ENCODE peak calls at places on chromosomes 3 and 15, in four cellular contexts. D is SK-N-SH; K is OCI-LY7; T is CD8-positive, alpha-beta T cell. S is an unnamed sample.

GRCh38 chr15:85667491-85668424 is 127.0 kb downstream of the KLHL25 start:
- DNase-seq in D (no peak), K (no peak), T (peak; percentile 53), S (peak; percentile 32)

GRCh38 chr3:134356411-134357040 is 17.7 kb downstream of the AMOTL2 start:
- DNase-seq in D (no peak), K (no peak), T (no peak), S (no peak)

GRCh38 chr3:34858067-34858466 is 781.3 kb upstream of the ARPP21 start:
- DNase-seq in D (no peak), K (no peak), T (no peak), S (no peak)

GRCh38 chr3:14274999-14275961 is 96.7 kb downstream of the LSM3 start:
- DNase-seq in D (peak; percentile 43), K (peak; percentile 69), T (no peak), S (peak; percentile 60)

GRCh38 chr15:83208357-83208661 is 686 bp upstream of the HDGFL3 start:
- DNase-seq in D (no peak), K (no peak), T (no peak), S (peak; percentile 37)

GRCh38 chr3:43346990-43347749 is 60.8 kb downstream of the SNRK start:
- DNase-seq in D (no peak), K (no peak), T (peak; percentile 72), S (peak; percentile 88)

GRCh38 chr3:160106905-160107861 is 118.0 kb upstream of the C3orf80 start:
- DNase-seq in D (no peak), K (no peak), T (no peak), S (no peak)

GRCh38 chr15:96330064-96330449 is 443 bp upstream of the NR2F2 start:
- DNase-seq in D (no peak), K (no peak), T (no peak), S (peak; percentile 60)

GRCh38 chr3:156750191-156750873 is 75.8 kb upstream of the LEKR1 start:
- DNase-seq in D (no peak), K (no peak), T (no peak), S (no peak)

GRCh38 chr3:149702691-149703426 is 45.0 kb upstream of the WWTR1 start:
- DNase-seq in D (no peak), K (no peak), T (no peak), S (no peak)

GRCh38 chr3:65732060-65732933 is 306.4 kb downstream of the MAGI1 start:
- DNase-seq in D (peak; percentile 71), K (peak; percentile 49), T (no peak), S (peak; percentile 49)

GRCh38 chr3:4220050-4220449 is 83.1 kb upstream of the SETMAR start:
- DNase-seq in D (no peak), K (no peak), T (no peak), S (no peak)

GRCh38 chr3:131549340-131549739 is 46.6 kb upstream of the MRPL3 start:
- DNase-seq in D (no peak), K (no peak), T (no peak), S (peak; percentile 40)

GRCh38 chr15:86481720-86482119 is 402.0 kb downstream of the AGBL1 start:
- DNase-seq in D (no peak), K (no peak), T (no peak), S (no peak)

GRCh38 chr3:13279532-13279910 is 140.6 kb downstream of the NUP210 start:
- DNase-seq in D (no peak), K (no peak), T (no peak), S (no peak)

GRCh38 chr15:63076136-63077005 is 33.8 kb downstream of the TPM1 start:
- DNase-seq in D (no peak), K (no peak), T (no peak), S (no peak)

GRCh38 chr15:41836072-41836471 is 2.6 kb upstream of the PLA2G4B start:
- DNase-seq in D (no peak), K (no peak), T (no peak), S (no peak)

GRCh38 chr15:70523634-70524033 is 239.7 kb downstream of the UACA start:
- DNase-seq in D (no peak), K (no peak), T (peak; percentile 45), S (no peak)

GRCh38 chr3:113035387-113035982 is 44.7 kb downstream of the GTPBP8 start:
- DNase-seq in D (peak; percentile 69), K (peak; percentile 49), T (no peak), S (peak; percentile 46)

GRCh38 chr3:194387276-194387675 is 11.8 kb downstream of the GP5 start:
- DNase-seq in D (no peak), K (no peak), T (no peak), S (no peak)

GRCh38 chr15:63246691-63247464 is 30.5 kb upstream of the APH1B start:
- DNase-seq in D (no peak), K (no peak), T (no peak), S (no peak)

GRCh38 chr15:78206326-78207109 is 27.8 kb downstream of the ACSBG1 start:
- DNase-seq in D (no peak), K (no peak), T (peak; percentile 27), S (no peak)

GRCh38 chr15:94887406-94887805 is 656.0 kb downstream of the MCTP2 start:
- DNase-seq in D (no peak), K (no peak), T (no peak), S (no peak)

GRCh38 chr3:140143670-140144069 is 208.7 kb downstream of the CLSTN2 start:
- DNase-seq in D (no peak), K (no peak), T (no peak), S (no peak)

GRCh38 chr15:36332301-36332700 is 247.1 kb upstream of the CDIN1 start:
- DNase-seq in D (no peak), K (no peak), T (no peak), S (no peak)

GRCh38 chr3:196970547-196971093 is 2.0 kb upstream of the PIGZ start:
- DNase-seq in D (no peak), K (no peak), T (no peak), S (no peak)

GRCh38 chr3:55662683-55663082 is 175.6 kb upstream of the WNT5A start:
- DNase-seq in D (no peak), K (no peak), T (no peak), S (no peak)

GRCh38 chr3:122745365-122746021 is 48.1 kb downstream of the HSPBAP1 start:
- DNase-seq in D (no peak), K (no peak), T (no peak), S (no peak)

GRCh38 chr3:55494976-55495375 is 7.9 kb upstream of the WNT5A start:
- DNase-seq in D (no peak), K (no peak), T (no peak), S (no peak)

GRCh38 chr3:3157484-3157883 is 22.0 kb downstream of the CRBN start:
- DNase-seq in D (no peak), K (no peak), T (no peak), S (no peak)

GRCh38 chr3:39671600-39671999 is 137.8 kb upstream of the MYRIP start:
- DNase-seq in D (no peak), K (no peak), T (no peak), S (no peak)

GRCh38 chr3:13715961-13716360 is 163.9 kb downstream of the WNT7A start:
- DNase-seq in D (peak; percentile 3), K (no peak), T (no peak), S (no peak)

GRCh38 chr3:43855674-43856299 is 165.0 kb downstream of the ABHD5 start:
- DNase-seq in D (peak; percentile 58), K (peak; percentile 80), T (peak; percentile 50), S (peak; percentile 24)

GRCh38 chr3:111810909-111811308 is 48.2 kb upstream of the PHLDB2 start:
- DNase-seq in D (no peak), K (no peak), T (no peak), S (no peak)

GRCh38 chr15:70528270-70528706 is 235.1 kb downstream of the UACA start:
- DNase-seq in D (no peak), K (peak; percentile 83), T (peak; percentile 77), S (peak; percentile 93)

GRCh38 chr15:69602095-69602494 is 149.5 kb downstream of the RPLP1 start:
- DNase-seq in D (no peak), K (no peak), T (no peak), S (no peak)

GRCh38 chr15:74955017-74955416 is 1.6 kb downstream of the RPP25 start:
- DNase-seq in D (peak; percentile 31), K (no peak), T (no peak), S (no peak)
- H3K4me3 ChIP-seq in D (peak overlapping the region; percentile 54), K (peak overlapping the region; percentile 65), T (no peak overlapping the region), S (no peak overlapping the region)

DNA sequence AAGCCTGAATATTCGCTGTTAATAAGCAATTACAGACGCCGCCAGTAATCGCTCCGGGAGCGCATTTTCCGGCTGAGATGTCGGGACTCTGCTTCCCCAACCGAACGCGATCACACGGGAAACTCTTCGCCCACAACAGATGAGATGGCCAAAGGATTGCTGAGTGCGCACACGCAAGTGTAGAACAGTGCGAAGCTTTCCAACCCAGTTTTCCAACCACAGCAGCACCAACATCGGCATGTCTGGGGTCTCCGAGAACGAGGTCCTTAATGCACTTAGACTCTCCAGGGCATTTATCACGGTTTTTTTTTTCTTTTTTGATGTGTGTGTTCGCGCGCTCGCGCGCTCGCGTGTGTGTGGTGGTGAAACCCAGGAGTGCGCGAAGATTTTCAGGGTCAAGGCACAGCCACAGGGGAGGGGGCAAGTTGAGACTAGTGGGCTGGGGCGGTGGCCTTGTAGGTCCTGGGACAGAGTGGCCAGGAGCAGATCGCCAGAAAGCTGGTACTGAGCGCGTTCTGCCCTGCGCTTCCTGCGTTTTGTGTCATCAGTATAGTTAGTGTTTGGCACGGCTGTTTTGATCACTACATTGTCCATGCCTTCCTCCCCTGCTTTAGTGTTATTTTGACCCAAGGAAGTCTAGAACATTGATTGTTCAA is 1.8 kb upstream of the EOMES start:
- DNase-seq in D (no peak), K (no peak), T (no peak), S (no peak)
- H3K4me3 ChIP-seq in D (no peak overlapping the region), K (no peak overlapping the region), T (peak overlapping the region; percentile 73), S (no peak overlapping the region)

GRCh38 chr3:41204369-41204768 is 5.1 kb downstream of the CTNNB1 start:
- DNase-seq in D (no peak), K (no peak), T (no peak), S (no peak)

GRCh38 chr3:41200669-41201021 is 1.3 kb downstream of the CTNNB1 start:
- DNase-seq in D (no peak), K (peak; percentile 62), T (peak; percentile 50), S (peak; percentile 70)

GRCh38 chr3:41202075-41202833 is 2.9 kb downstream of the CTNNB1 start:
- DNase-seq in D (no peak), K (peak; percentile 31), T (no peak), S (no peak)

GRCh38 chr3:41205591-41205990 is 6.3 kb downstream of the CTNNB1 start:
- DNase-seq in D (no peak), K (no peak), T (no peak), S (no peak)

GRCh38 chr3:41202834-41203345 is 3.6 kb downstream of the CTNNB1 start:
- DNase-seq in D (peak; percentile 49), K (peak; percentile 17), T (no peak), S (no peak)
- H3K4me3 ChIP-seq in D (no peak overlapping the region), K (peak overlapping the region; percentile 99), T (no peak overlapping the region), S (no peak overlapping the region)

DNA sequence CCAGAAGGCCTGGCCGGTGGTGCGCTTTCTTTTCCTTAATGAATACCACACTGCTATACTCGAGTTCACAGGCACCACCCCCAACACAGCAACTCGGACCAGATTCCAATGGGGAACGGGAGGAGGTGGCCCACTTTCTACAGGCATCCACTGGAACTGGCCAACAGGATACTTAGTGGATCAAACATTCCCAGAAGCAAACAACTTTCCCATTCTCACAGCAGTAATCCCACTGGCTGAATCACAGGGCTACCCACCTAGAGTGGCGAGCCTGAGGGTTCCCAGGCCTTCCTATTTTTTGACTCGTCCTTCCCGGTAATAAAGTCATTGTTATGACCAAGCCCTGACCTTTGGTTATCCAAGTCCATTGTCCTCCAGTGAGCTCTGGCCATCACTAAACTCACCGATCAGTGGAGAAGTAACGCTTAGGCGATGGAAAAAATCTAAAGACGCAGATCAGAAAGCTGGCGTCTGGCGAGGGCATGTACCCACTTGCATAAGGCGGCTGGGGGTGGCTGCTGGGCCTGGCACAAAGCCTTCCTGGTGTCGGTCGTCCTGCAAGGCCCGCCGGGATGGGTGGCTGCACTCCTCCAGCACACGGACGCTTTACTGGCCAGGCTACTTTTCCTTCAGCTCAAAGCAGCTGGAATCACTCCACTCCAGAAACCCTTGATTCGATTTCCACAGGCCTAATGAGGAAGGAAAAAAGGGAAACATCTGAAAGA is 1.2 kb downstream of the EOGT start:
- DNase-seq in D (no peak), K (no peak), T (no peak), S (no peak)
- H3K4me3 ChIP-seq in D (peak overlapping the region; percentile 71), K (peak overlapping the region; percentile 73), T (peak overlapping the region; percentile 76), S (no peak overlapping the region)

S was measured in Jurkat, Clone E6-1.